ENCODE peak calls at places on chromosome 14, in ten cellular contexts. One of them, this sample, is unnamed.

GRCh38 chr14:64745511-64746041 is 41.4 kb downstream of the PLEKHG3 start:
- DNase-seq in mesothelial cell of epicardium: no peak
- DNase-seq in AG09319: no peak
- DNase-seq in GM13977: no peak
- DNase-seq in Panc1: no peak
- DNase-seq in lower leg skin: no peak
- DNase-seq in HCT116: no peak
- DNase-seq in psoas muscle: no peak
- DNase-seq in body of pancreas: no peak
- DNase-seq in transverse colon: no peak
- DNase-seq in this sample: no peak

GRCh38 chr14:96083667-96084320 is 44.6 kb downstream of the C14orf132 start:
- DNase-seq in mesothelial cell of epicardium: no peak
- DNase-seq in AG09319: no peak
- DNase-seq in GM13977: no peak
- DNase-seq in Panc1: no peak
- DNase-seq in lower leg skin: no peak
- DNase-seq in HCT116: no peak
- DNase-seq in psoas muscle: no peak
- DNase-seq in body of pancreas: peak; percentile 81
- DNase-seq in transverse colon: no peak
- DNase-seq in this sample: peak; percentile 66

GRCh38 chr14:99884834-99885648 is 91.8 kb downstream of the EML1 start:
- DNase-seq in mesothelial cell of epicardium: no peak
- DNase-seq in AG09319: peak; percentile 43
- DNase-seq in GM13977: peak; percentile 63
- DNase-seq in Panc1: peak; percentile 30
- DNase-seq in lower leg skin: no peak
- DNase-seq in HCT116: peak; percentile 40
- DNase-seq in psoas muscle: no peak
- DNase-seq in body of pancreas: peak; percentile 32
- DNase-seq in transverse colon: no peak
- DNase-seq in this sample: peak; percentile 70

GRCh38 chr14:35341454-35342159 is 49.4 kb downstream of the PSMA6 start:
- DNase-seq in mesothelial cell of epicardium: no peak
- DNase-seq in AG09319: peak; percentile 87
- DNase-seq in GM13977: peak; percentile 28
- DNase-seq in Panc1: no peak
- DNase-seq in lower leg skin: peak; percentile 99
- DNase-seq in HCT116: peak; percentile 45
- DNase-seq in psoas muscle: peak; percentile 95
- DNase-seq in body of pancreas: peak; percentile 99
- DNase-seq in transverse colon: peak; percentile 97
- DNase-seq in this sample: peak; percentile 88

GRCh38 chr14:61520546-61520945 is 174.8 kb upstream of the HIF1A start:
- DNase-seq in mesothelial cell of epicardium: no peak
- DNase-seq in AG09319: no peak
- DNase-seq in GM13977: no peak
- DNase-seq in Panc1: no peak
- DNase-seq in lower leg skin: no peak
- DNase-seq in HCT116: no peak
- DNase-seq in psoas muscle: no peak
- DNase-seq in body of pancreas: no peak
- DNase-seq in transverse colon: no peak
- DNase-seq in this sample: no peak

GRCh38 chr14:65808390-65808789 is 395.9 kb downstream of the FUT8 start:
- DNase-seq in mesothelial cell of epicardium: no peak
- DNase-seq in AG09319: no peak
- DNase-seq in GM13977: no peak
- DNase-seq in Panc1: no peak
- DNase-seq in lower leg skin: no peak
- DNase-seq in HCT116: no peak
- DNase-seq in psoas muscle: no peak
- DNase-seq in body of pancreas: no peak
- DNase-seq in transverse colon: no peak
- DNase-seq in this sample: no peak

GRCh38 chr14:103562385-103563088 is at the start of the genes BAG5 and COA8:
- DNase-seq in mesothelial cell of epicardium: peak; percentile 79
- DNase-seq in AG09319: no peak
- DNase-seq in GM13977: peak; percentile 98
- DNase-seq in Panc1: no peak
- DNase-seq in lower leg skin: peak; percentile 97
- DNase-seq in HCT116: peak; percentile 76
- DNase-seq in psoas muscle: peak; percentile 88
- DNase-seq in body of pancreas: peak; percentile 82
- DNase-seq in transverse colon: peak; percentile 88
- DNase-seq in this sample: peak; percentile 86

GRCh38 chr14:96639550-96639949 is 137.4 kb downstream of the PAPOLA start:
- DNase-seq in mesothelial cell of epicardium: no peak
- DNase-seq in AG09319: no peak
- DNase-seq in GM13977: peak; percentile 2
- DNase-seq in Panc1: no peak
- DNase-seq in lower leg skin: peak; percentile 68
- DNase-seq in HCT116: no peak
- DNase-seq in psoas muscle: no peak
- DNase-seq in body of pancreas: no peak
- DNase-seq in transverse colon: no peak
- DNase-seq in this sample: no peak

GRCh38 chr14:91523972-91524371 is 13.9 kb upstream of the PPP4R3A start:
- DNase-seq in mesothelial cell of epicardium: no peak
- DNase-seq in AG09319: no peak
- DNase-seq in GM13977: no peak
- DNase-seq in Panc1: no peak
- DNase-seq in lower leg skin: peak; percentile 14
- DNase-seq in HCT116: no peak
- DNase-seq in psoas muscle: no peak
- DNase-seq in body of pancreas: no peak
- DNase-seq in transverse colon: no peak
- DNase-seq in this sample: no peak

GRCh38 chr14:96565811-96566210 is 63.6 kb downstream of the PAPOLA start:
- DNase-seq in mesothelial cell of epicardium: no peak
- DNase-seq in AG09319: no peak
- DNase-seq in GM13977: no peak
- DNase-seq in Panc1: no peak
- DNase-seq in lower leg skin: no peak
- DNase-seq in HCT116: no peak
- DNase-seq in psoas muscle: no peak
- DNase-seq in body of pancreas: no peak
- DNase-seq in transverse colon: no peak
- DNase-seq in this sample: no peak

GRCh38 chr14:105014032-105014431 is 6.9 kb downstream of the CDCA4 start:
- DNase-seq in mesothelial cell of epicardium: no peak
- DNase-seq in AG09319: no peak
- DNase-seq in GM13977: no peak
- DNase-seq in Panc1: no peak
- DNase-seq in lower leg skin: no peak
- DNase-seq in HCT116: no peak
- DNase-seq in psoas muscle: no peak
- DNase-seq in body of pancreas: no peak
- DNase-seq in transverse colon: no peak
- DNase-seq in this sample: no peak

GRCh38 chr14:105013150-105013787 is 7.6 kb downstream of the CDCA4 start:
- DNase-seq in mesothelial cell of epicardium: no peak
- DNase-seq in AG09319: no peak
- DNase-seq in GM13977: no peak
- DNase-seq in Panc1: no peak
- DNase-seq in lower leg skin: no peak
- DNase-seq in HCT116: no peak
- DNase-seq in psoas muscle: no peak
- DNase-seq in body of pancreas: no peak
- DNase-seq in transverse colon: no peak
- DNase-seq in this sample: no peak

GRCh38 chr14:105011312-105011990 is 9.4 kb downstream of the CDCA4 start:
- DNase-seq in mesothelial cell of epicardium: no peak
- DNase-seq in AG09319: no peak
- DNase-seq in GM13977: no peak
- DNase-seq in Panc1: no peak
- DNase-seq in lower leg skin: no peak
- DNase-seq in HCT116: no peak
- DNase-seq in psoas muscle: no peak
- DNase-seq in body of pancreas: no peak
- DNase-seq in transverse colon: no peak
- DNase-seq in this sample: no peak

GRCh38 chr14:105010891-105011291 is 10.0 kb downstream of the CDCA4 start:
- DNase-seq in mesothelial cell of epicardium: no peak
- DNase-seq in AG09319: no peak
- DNase-seq in GM13977: no peak
- DNase-seq in Panc1: no peak
- DNase-seq in lower leg skin: no peak
- DNase-seq in HCT116: no peak
- DNase-seq in psoas muscle: no peak
- DNase-seq in body of pancreas: no peak
- DNase-seq in transverse colon: peak; percentile 32
- DNase-seq in this sample: no peak

DNA sequence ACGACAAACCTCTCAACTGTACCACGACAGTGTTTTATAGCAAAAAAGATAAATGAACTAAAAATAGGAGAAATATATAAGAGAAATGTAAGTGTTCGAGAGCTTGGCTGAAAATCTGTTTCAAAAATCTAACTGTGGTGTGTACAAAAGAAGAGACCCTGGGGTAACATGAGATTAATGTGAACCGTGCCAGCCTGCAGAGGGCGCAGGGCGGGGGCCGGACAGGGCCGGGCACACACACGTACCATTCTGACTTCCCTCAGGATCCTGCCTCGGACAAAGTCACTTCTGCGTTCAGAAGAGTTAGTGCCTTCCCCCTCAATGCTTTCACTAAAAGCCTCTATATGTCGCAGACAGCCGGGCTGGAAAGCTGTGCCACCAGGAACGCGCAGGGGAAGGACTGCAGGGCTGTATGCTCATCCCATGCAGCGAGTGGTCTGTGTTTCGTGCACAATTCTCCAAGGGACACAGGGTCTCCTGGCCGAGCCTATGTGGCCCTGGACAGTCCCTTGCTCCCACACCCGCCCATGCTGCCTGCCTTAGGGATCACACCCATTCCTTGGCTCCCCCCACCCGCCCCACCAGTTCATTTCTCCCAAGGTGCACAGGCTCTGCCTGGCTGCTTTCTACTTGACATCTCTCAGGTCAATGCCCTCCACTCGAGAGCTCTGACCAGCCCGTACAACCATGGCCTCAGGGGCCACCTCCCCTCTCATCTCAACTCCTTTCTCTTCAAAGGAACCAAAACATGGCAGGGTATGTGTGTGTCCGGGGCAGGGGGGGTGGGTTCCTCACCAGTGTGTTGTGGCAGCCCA is 8.5 kb downstream of the CDCA4 start:
- DNase-seq in mesothelial cell of epicardium: no peak
- DNase-seq in AG09319: no peak
- DNase-seq in GM13977: no peak
- DNase-seq in Panc1: no peak
- DNase-seq in lower leg skin: no peak
- DNase-seq in HCT116: no peak
- DNase-seq in psoas muscle: no peak
- DNase-seq in body of pancreas: no peak
- DNase-seq in transverse colon: peak; percentile 34
- DNase-seq in this sample: peak; percentile 52
- TF ChIP-seq CTCF in mesothelial cell of epicardium: no peak
- TF ChIP-seq CTCF in AG09319: peak; percentile 7
- TF ChIP-seq CTCF in GM13977: peak; percentile 16
- TF ChIP-seq CTCF in Panc1: peak; percentile 86
- TF ChIP-seq CTCF in lower leg skin: no peak
- TF ChIP-seq CTCF in HCT116: peak; percentile 16
- TF ChIP-seq CTCF in psoas muscle: peak; percentile 46
- TF ChIP-seq CTCF in body of pancreas: no peak
- TF ChIP-seq CTCF in transverse colon: peak; percentile 50
- TF ChIP-seq CTCF in this sample: peak; percentile 57

GRCh38 chr14:39182770-39183684 is 8.0 kb downstream of the PNN start:
- DNase-seq in mesothelial cell of epicardium: no peak
- DNase-seq in AG09319: no peak
- DNase-seq in GM13977: no peak
- DNase-seq in Panc1: no peak
- DNase-seq in lower leg skin: no peak
- DNase-seq in HCT116: no peak
- DNase-seq in psoas muscle: no peak
- DNase-seq in body of pancreas: no peak
- DNase-seq in transverse colon: no peak
- DNase-seq in this sample: no peak
- TF ChIP-seq CTCF in mesothelial cell of epicardium: no peak
- TF ChIP-seq CTCF in AG09319: no peak
- TF ChIP-seq CTCF in GM13977: no peak
- TF ChIP-seq CTCF in Panc1: no peak
- TF ChIP-seq CTCF in lower leg skin: no peak
- TF ChIP-seq CTCF in HCT116: no peak
- TF ChIP-seq CTCF in psoas muscle: no peak
- TF ChIP-seq CTCF in body of pancreas: no peak
- TF ChIP-seq CTCF in transverse colon: no peak
- TF ChIP-seq CTCF in this sample: no peak

GRCh38 chr14:29085546-29085945 is 319.0 kb downstream of the FOXG1 start:
- DNase-seq in mesothelial cell of epicardium: no peak
- DNase-seq in AG09319: no peak
- DNase-seq in GM13977: no peak
- DNase-seq in Panc1: no peak
- DNase-seq in lower leg skin: no peak
- DNase-seq in HCT116: no peak
- DNase-seq in psoas muscle: no peak
- DNase-seq in body of pancreas: no peak
- DNase-seq in transverse colon: no peak
- DNase-seq in this sample: peak; percentile 13
- TF ChIP-seq CTCF in mesothelial cell of epicardium: no peak
- TF ChIP-seq CTCF in AG09319: peak; percentile 12
- TF ChIP-seq CTCF in GM13977: no peak
- TF ChIP-seq CTCF in Panc1: peak; percentile 6
- TF ChIP-seq CTCF in lower leg skin: no peak
- TF ChIP-seq CTCF in HCT116: no peak
- TF ChIP-seq CTCF in psoas muscle: no peak
- TF ChIP-seq CTCF in body of pancreas: no peak
- TF ChIP-seq CTCF in transverse colon: no peak
- TF ChIP-seq CTCF in this sample: peak; percentile 49

GRCh38 chr14:26138764-26139445 is 458.9 kb downstream of the NOVA1 start:
- DNase-seq in mesothelial cell of epicardium: no peak
- DNase-seq in AG09319: no peak
- DNase-seq in GM13977: no peak
- DNase-seq in Panc1: no peak
- DNase-seq in lower leg skin: no peak
- DNase-seq in HCT116: no peak
- DNase-seq in psoas muscle: no peak
- DNase-seq in body of pancreas: no peak
- DNase-seq in transverse colon: no peak
- DNase-seq in this sample: peak; percentile 64

GRCh38 chr14:26132061-26132460 is 465.8 kb downstream of the NOVA1 start:
- DNase-seq in mesothelial cell of epicardium: no peak
- DNase-seq in AG09319: no peak
- DNase-seq in GM13977: no peak
- DNase-seq in Panc1: no peak
- DNase-seq in lower leg skin: no peak
- DNase-seq in HCT116: no peak
- DNase-seq in psoas muscle: no peak
- DNase-seq in body of pancreas: no peak
- DNase-seq in transverse colon: no peak
- DNase-seq in this sample: no peak

GRCh38 chr14:26137161-26137560 is 460.7 kb downstream of the NOVA1 start:
- DNase-seq in mesothelial cell of epicardium: no peak
- DNase-seq in AG09319: no peak
- DNase-seq in GM13977: no peak
- DNase-seq in Panc1: no peak
- DNase-seq in lower leg skin: no peak
- DNase-seq in HCT116: no peak
- DNase-seq in psoas muscle: no peak
- DNase-seq in body of pancreas: no peak
- DNase-seq in transverse colon: no peak
- DNase-seq in this sample: no peak
- TF ChIP-seq CTCF in mesothelial cell of epicardium: peak; percentile 45
- TF ChIP-seq CTCF in AG09319: no peak
- TF ChIP-seq CTCF in GM13977: peak; percentile 6
- TF ChIP-seq CTCF in Panc1: peak; percentile 13
- TF ChIP-seq CTCF in lower leg skin: no peak
- TF ChIP-seq CTCF in HCT116: no peak
- TF ChIP-seq CTCF in psoas muscle: no peak
- TF ChIP-seq CTCF in body of pancreas: no peak
- TF ChIP-seq CTCF in transverse colon: no peak
- TF ChIP-seq CTCF in this sample: no peak

GRCh38 chr14:43539210-43539609 is 967.9 kb downstream of the FSCB start:
- DNase-seq in mesothelial cell of epicardium: no peak
- DNase-seq in AG09319: no peak
- DNase-seq in GM13977: no peak
- DNase-seq in Panc1: peak; percentile 12
- DNase-seq in lower leg skin: no peak
- DNase-seq in HCT116: peak; percentile 1
- DNase-seq in psoas muscle: no peak
- DNase-seq in body of pancreas: peak; percentile 54
- DNase-seq in transverse colon: no peak
- DNase-seq in this sample: peak; percentile 1
- TF ChIP-seq CTCF in mesothelial cell of epicardium: no peak
- TF ChIP-seq CTCF in AG09319: no peak
- TF ChIP-seq CTCF in GM13977: no peak
- TF ChIP-seq CTCF in Panc1: peak; percentile 37
- TF ChIP-seq CTCF in lower leg skin: no peak
- TF ChIP-seq CTCF in HCT116: no peak
- TF ChIP-seq CTCF in psoas muscle: peak; percentile 24
- TF ChIP-seq CTCF in body of pancreas: peak; percentile 38
- TF ChIP-seq CTCF in transverse colon: peak; percentile 25
- TF ChIP-seq CTCF in this sample: no peak